ENCODE peak calls at places on chromosomes 16 and 17, in six cellular contexts. A is IMR-90, M is SK-N-SH, J is H1, S is HCT116, R is GM12878. H is an unnamed sample.

GRCh38 chr17:2040942-2041560 is 771 bp upstream of the OVCA2 start:
- DNase-seq in A (no peak), M (no peak), J (no peak), S (no peak), R (no peak), H (no peak)

GRCh38 chr17:55348749-55349354 is 72.8 kb downstream of the MMD start:
- DNase-seq in A (peak; percentile 43), M (peak; percentile 57), J (peak; percentile 57), S (peak; percentile 42), R (no peak), H (peak; percentile 40)

GRCh38 chr17:64628641-64629040 is 33.5 kb downstream of the SMURF2 start:
- DNase-seq in A (no peak), M (no peak), J (no peak), S (no peak), R (no peak), H (no peak)

GRCh38 chr17:6936370-6937028 is 59.4 kb upstream of the ALOX12 start:
- DNase-seq in A (peak; percentile 6), M (peak; percentile 33), J (no peak), S (no peak), R (no peak), H (no peak)

GRCh38 chr16:8588703-8589292 is 1.5 kb downstream of the TMEM114 start:
- DNase-seq in A (no peak), M (peak; percentile 48), J (peak; percentile 61), S (no peak), R (no peak), H (no peak)

GRCh38 chr17:1001640-1002411 is 4.9 kb downstream of the TIMM22 start:
- DNase-seq in A (peak; percentile 75), M (no peak), J (no peak), S (no peak), R (no peak), H (no peak)

GRCh38 chr16:4303973-4304372 is 11.9 kb upstream of the GLIS2 start:
- DNase-seq in A (no peak), M (peak; percentile 47), J (no peak), S (no peak), R (no peak), H (no peak)

GRCh38 chr17:36824678-36825091 is 112.6 kb upstream of the LHX1 start:
- DNase-seq in A (no peak), M (no peak), J (no peak), S (no peak), R (no peak), H (peak; percentile 46)

GRCh38 chr17:6940186-6940649 is 55.6 kb upstream of the ALOX12 start:
- DNase-seq in A (no peak), M (peak; percentile 8), J (no peak), S (no peak), R (no peak), H (no peak)

GRCh38 chr16:16884451-16884850 is 505.5 kb downstream of the NPIPA7 start:
- DNase-seq in A (no peak), M (no peak), J (no peak), S (no peak), R (no peak), H (no peak)
- TF ChIP-seq RAD21 in A (no peak), M (no peak), J (no peak), S (no peak), R (no peak), H (no peak)

GRCh38 chr17:82889496-82890338 is 49.9 kb upstream of the ZNF750 start:
- DNase-seq in A (no peak), M (no peak), J (no peak), S (peak; percentile 16), R (no peak), H (no peak)
- TF ChIP-seq RAD21 in A (no peak), M (no peak), J (no peak), S (no peak), R (no peak), H (no peak)

GRCh38 chr17:43712397-43712796 is 46.2 kb downstream of the SOST start:
- DNase-seq in A (no peak), M (no peak), J (no peak), S (no peak), R (no peak), H (no peak)

GRCh38 chr17:43714338-43715149 is 44.0 kb downstream of the SOST start:
- DNase-seq in A (peak; percentile 53), M (no peak), J (no peak), S (no peak), R (no peak), H (no peak)

GRCh38 chr17:43710101-43710500 is 48.4 kb upstream of the MEOX1 start:
- DNase-seq in A (no peak), M (no peak), J (no peak), S (no peak), R (no peak), H (no peak)

GRCh38 chr17:43717913-43718312 is 40.7 kb downstream of the SOST start:
- DNase-seq in A (no peak), M (no peak), J (no peak), S (no peak), R (no peak), H (no peak)

GRCh38 chr17:43713494-43714162 is 45.0 kb downstream of the SOST start:
- DNase-seq in A (no peak), M (peak; percentile 88), J (peak; percentile 70), S (no peak), R (no peak), H (no peak)
- TF ChIP-seq RAD21 in A (no peak), M (no peak), J (no peak), S (no peak), R (no peak), H (no peak)

GRCh38 chr17:82414548-82415281 is 3.4 kb upstream of the HEXD start:
- DNase-seq in A (peak; percentile 50), M (peak; percentile 90), J (peak; percentile 94), S (peak; percentile 57), R (no peak), H (peak; percentile 94)
- TF ChIP-seq RAD21 in A (peak; percentile 73), M (peak; percentile 96), J (peak; percentile 75), S (peak; percentile 98), R (peak; percentile 80), H (peak; percentile 96)

GRCh38 chr16:19753815-19754643 is 36.0 kb downstream of the IQCK start:
- DNase-seq in A (peak; percentile 83), M (no peak), J (no peak), S (no peak), R (no peak), H (peak; percentile 15)
- TF ChIP-seq RAD21 in A (no peak), M (no peak), J (no peak), S (no peak), R (no peak), H (no peak)

DNA sequence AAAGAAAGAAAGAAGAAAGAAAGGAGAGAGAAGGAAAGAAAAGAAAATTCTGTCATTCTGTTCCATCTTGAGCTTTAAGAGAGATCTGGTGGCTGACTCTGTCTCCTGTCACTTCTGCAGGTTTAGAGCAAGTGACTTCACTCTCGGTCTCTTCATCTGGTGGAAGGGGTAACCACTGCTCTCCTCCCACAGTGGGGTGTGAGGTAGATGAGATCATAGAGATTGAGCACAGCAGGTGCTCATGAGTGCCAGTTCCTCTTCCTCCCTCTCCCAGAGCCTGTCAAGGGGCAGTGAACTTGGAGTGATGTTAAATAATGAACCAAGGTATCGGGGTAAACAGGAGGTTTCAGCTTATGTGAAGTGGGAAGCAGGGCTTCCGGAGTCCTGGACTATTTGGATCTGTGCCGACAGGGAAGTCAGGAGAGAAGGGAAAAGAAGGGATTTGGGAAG is 47.7 kb downstream of the BEAN1 start:
- DNase-seq in A (no peak), M (no peak), J (peak; percentile 33), S (no peak), R (peak; percentile 9), H (no peak)
- TF ChIP-seq RAD21 in A (no peak), M (no peak), J (no peak), S (no peak), R (no peak), H (no peak)

DNA sequence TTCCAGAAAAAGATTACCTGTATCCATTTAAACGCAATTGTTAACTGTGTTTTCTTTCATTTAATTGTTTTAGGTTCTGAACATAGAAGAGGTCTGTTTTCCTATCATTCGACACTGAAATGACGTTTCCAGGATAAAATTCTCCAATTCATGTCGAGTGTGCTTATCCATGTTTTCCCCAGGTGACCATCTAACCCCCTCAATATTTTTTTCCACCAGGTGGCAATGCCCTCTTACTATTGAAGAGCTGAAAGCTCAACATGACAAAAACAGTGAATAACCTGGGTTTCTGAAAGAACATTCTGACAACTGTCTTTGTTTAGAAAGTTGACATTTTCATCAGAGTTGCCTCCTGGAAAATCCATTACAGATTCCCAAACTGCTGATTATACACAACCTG is 948.7 kb downstream of the KCNJ2 start:
- DNase-seq in A (peak; percentile 18), M (peak; percentile 32), J (no peak), S (peak; percentile 29), R (no peak), H (peak; percentile 26)
- TF ChIP-seq RAD21 in A (peak; percentile 61), M (peak; percentile 81), J (peak; percentile 88), S (peak; percentile 86), R (peak; percentile 34), H (peak; percentile 68)

H was measured in A549.